ENCODE peak calls at places on chromosomes 16 and 17, in six cellular contexts. F is fibroblast of mammary gland, Z is GM13976, L is body of pancreas, E is uterus, H is RWPE1. C is an unnamed sample.

GRCh38 chr17:34275881-34276280 is 5.9 kb downstream of the CCL7 start:
- DNase-seq in F (peak), Z (no peak), L (no peak), E (no peak), H (peak), C (no peak)

GRCh38 chr17:77374170-77374936 is 233.6 kb downstream of the SEC14L1 start:
- DNase-seq in F (peak), Z (no peak), L (peak), E (peak), H (no peak), C (peak)

GRCh38 chr16:11349599-11350276 is 4.5 kb downstream of the RMI2 start:
- DNase-seq in F (peak), Z (no peak), L (peak), E (peak), H (peak), C (no peak)

GRCh38 chr17:19386276-19386863 is 620 bp downstream of the MFAP4 start:
- DNase-seq in F (peak), Z (no peak), L (peak), E (peak), H (peak), C (no peak)

GRCh38 chr16:23694707-23695373 is 16.2 kb downstream of the PLK1 start:
- DNase-seq in F (peak), Z (peak), L (no peak), E (no peak), H (no peak), C (peak)

GRCh38 chr16:53152321-53152720 is 97.5 kb downstream of the CHD9 start:
- DNase-seq in F (no peak), Z (peak), L (no peak), E (no peak), H (no peak), C (no peak)

GRCh38 chr17:305090-305976 is 47.3 kb downstream of the RPH3AL start:
- DNase-seq in F (no peak), Z (no peak), L (peak), E (no peak), H (no peak), C (no peak)

GRCh38 chr17:46874906-46875305 is 23.5 kb downstream of the WNT9B start:
- DNase-seq in F (no peak), Z (no peak), L (no peak), E (no peak), H (no peak), C (no peak)

GRCh38 chr16:79862601-79863000 is 262.1 kb upstream of the MAF start:
- DNase-seq in F (no peak), Z (no peak), L (no peak), E (no peak), H (no peak), C (no peak)

GRCh38 chr16:23362460-23363317 is 60.6 kb downstream of the SCNN1B start:
- DNase-seq in F (no peak), Z (no peak), L (peak), E (peak), H (peak), C (no peak)

GRCh38 chr16:88775825-88776224 is 9.2 kb downstream of the PIEZO1 start:
- DNase-seq in F (no peak), Z (no peak), L (no peak), E (no peak), H (no peak), C (no peak)

GRCh38 chr17:13646411-13646810 is 44.7 kb upstream of the HS3ST3A1 start:
- DNase-seq in F (peak), Z (no peak), L (no peak), E (no peak), H (no peak), C (no peak)

GRCh38 chr17:19376799-19377198 is 1.5 kb upstream of the MAPK7 start:
- DNase-seq in F (no peak), Z (no peak), L (no peak), E (peak), H (no peak), C (peak)

GRCh38 chr16:86854058-86854621 is 275.8 kb downstream of the FOXL1 start:
- DNase-seq in F (peak), Z (no peak), L (no peak), E (no peak), H (no peak), C (no peak)

GRCh38 chr16:78463591-78463990 is 364.1 kb downstream of the WWOX start:
- DNase-seq in F (no peak), Z (no peak), L (no peak), E (no peak), H (no peak), C (no peak)

GRCh38 chr17:13031718-13032350 is 14.0 kb upstream of the ELAC2 start:
- DNase-seq in F (peak), Z (peak), L (peak), E (peak), H (peak), C (peak)

GRCh38 chr17:74797824-74798223 is 21.7 kb upstream of the NAT9 start:
- DNase-seq in F (no peak), Z (no peak), L (no peak), E (no peak), H (no peak), C (no peak)

GRCh38 chr17:30378191-30378796 is 433 bp upstream of the CPD start:
- DNase-seq in F (no peak), Z (peak), L (peak), E (peak), H (no peak), C (peak)

GRCh38 chr17:59149841-59150511 is 5.0 kb downstream of the SKA2 start:
- DNase-seq in F (peak), Z (no peak), L (no peak), E (no peak), H (no peak), C (peak)

GRCh38 chr17:64688481-64688880 is 26.4 kb upstream of the SMURF2 start:
- DNase-seq in F (no peak), Z (no peak), L (no peak), E (no peak), H (no peak), C (no peak)

GRCh38 chr17:76645481-76645880 is 1.9 kb upstream of the ST6GALNAC1 start:
- DNase-seq in F (no peak), Z (no peak), L (peak), E (no peak), H (no peak), C (no peak)

GRCh38 chr17:28443901-28444638 is 29.4 kb upstream of the SLC13A2 start:
- DNase-seq in F (no peak), Z (no peak), L (no peak), E (no peak), H (no peak), C (no peak)

GRCh38 chr17:37259030-37259735 is 116.6 kb upstream of the C17orf78 start:
- DNase-seq in F (peak), Z (no peak), L (no peak), E (no peak), H (peak), C (no peak)

GRCh38 chr16:24188143-24188542 is 68.0 kb upstream of the CACNG3 start:
- DNase-seq in F (no peak), Z (no peak), L (no peak), E (no peak), H (no peak), C (no peak)

GRCh38 chr16:54178491-54178976 is 108.1 kb downstream of the IRX3 start:
- DNase-seq in F (no peak), Z (no peak), L (peak), E (no peak), H (no peak), C (no peak)

GRCh38 chr17:82356845-82357355 is 2.1 kb upstream of the TEX19 start:
- DNase-seq in F (no peak), Z (no peak), L (peak), E (no peak), H (no peak), C (no peak)

GRCh38 chr17:58187063-58187462 is 5.5 kb upstream of the EPX start:
- DNase-seq in F (no peak), Z (no peak), L (no peak), E (no peak), H (no peak), C (no peak)

GRCh38 chr16:57409870-57410585 is 5.5 kb downstream of the CCL17 start:
- DNase-seq in F (no peak), Z (no peak), L (no peak), E (no peak), H (no peak), C (no peak)

GRCh38 chr17:633133-633532 is 81.5 kb downstream of the VPS53 start:
- DNase-seq in F (no peak), Z (no peak), L (no peak), E (no peak), H (no peak), C (no peak)

GRCh38 chr16:78897299-78897698 is 703.2 kb downstream of the MAF start:
- DNase-seq in F (no peak), Z (no peak), L (no peak), E (no peak), H (no peak), C (no peak)

GRCh38 chr16:4392382-4393242 is 21.0 kb downstream of the VASN start:
- DNase-seq in F (peak), Z (no peak), L (no peak), E (peak), H (peak), C (no peak)

DNA sequence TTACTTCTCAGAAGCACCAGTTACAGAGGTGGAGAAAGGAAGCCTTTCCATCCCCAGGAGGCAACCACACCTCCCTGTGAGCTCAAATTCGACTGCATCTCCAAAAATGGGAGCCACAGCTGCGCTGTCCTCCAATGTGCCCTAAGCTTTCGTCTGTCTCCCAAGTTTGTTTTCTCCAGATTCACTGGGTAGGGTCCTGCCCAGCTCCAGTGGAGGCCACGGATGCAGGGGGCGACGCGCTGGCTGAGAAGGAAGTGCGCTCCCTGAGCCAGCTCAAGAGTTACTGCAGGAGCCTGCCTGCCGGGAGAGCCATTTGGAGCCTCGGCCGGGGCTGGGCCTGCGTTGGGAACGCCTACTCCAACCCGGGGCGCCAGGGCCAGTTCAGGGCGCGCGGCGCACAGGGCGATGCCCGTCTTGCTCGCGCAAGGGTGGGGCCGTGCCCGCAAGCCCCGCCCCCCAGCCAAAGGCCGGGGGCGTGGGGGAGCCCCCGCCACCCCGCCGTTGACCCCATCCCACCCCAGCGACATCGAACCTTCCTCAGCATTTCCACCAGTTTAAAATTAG is 19.5 kb downstream of the SIAH1 start:
- DNase-seq in F (peak), Z (peak), L (peak), E (peak), H (peak), C (peak)
- TF ChIP-seq CTCF in F (no peak), Z (no peak), L (no peak), E (no peak), H (no peak), C (no peak)

GRCh38 chr17:40033339-40033738 is 18.1 kb downstream of the CSF3 start:
- DNase-seq in F (no peak), Z (no peak), L (peak), E (no peak), H (no peak), C (no peak)

GRCh38 chr17:40034426-40035161 is 19.4 kb downstream of the CSF3 start:
- DNase-seq in F (no peak), Z (peak), L (no peak), E (no peak), H (no peak), C (no peak)

GRCh38 chr17:40032322-40033320 is 17.4 kb downstream of the CSF3 start:
- DNase-seq in F (no peak), Z (peak), L (peak), E (no peak), H (no peak), C (no peak)

GRCh38 chr17:40031706-40032105 is 16.5 kb downstream of the CSF3 start:
- DNase-seq in F (no peak), Z (no peak), L (peak), E (no peak), H (no peak), C (no peak)

GRCh38 chr17:40035162-40035559 is 19.0 kb downstream of the MED24 start:
- DNase-seq in F (peak), Z (peak), L (peak), E (no peak), H (no peak), C (no peak)
- TF ChIP-seq CTCF in F (peak), Z (peak), L (peak), E (no peak), H (peak), C (peak)

GRCh38 chr17:44759096-44759915 is 518 bp downstream of the ADAM11 start:
- DNase-seq in F (no peak), Z (no peak), L (no peak), E (no peak), H (no peak), C (no peak)
- TF ChIP-seq CTCF in F (no peak), Z (no peak), L (no peak), E (no peak), H (no peak), C (no peak)

GRCh38 chr17:79109584-79109983 is 35.0 kb downstream of the ENGASE start:
- DNase-seq in F (no peak), Z (no peak), L (no peak), E (no peak), H (no peak), C (no peak)
- TF ChIP-seq CTCF in F (no peak), Z (no peak), L (no peak), E (no peak), H (no peak), C (no peak)

GRCh38 chr17:10265100-10265810 is 66.8 kb upstream of the GAS7 start:
- DNase-seq in F (peak), Z (peak), L (no peak), E (no peak), H (no peak), C (no peak)
- TF ChIP-seq CTCF in F (no peak), Z (no peak), L (no peak), E (no peak), H (no peak), C (no peak)

GRCh38 chr17:47941998-47942490 is 673 bp downstream of the PNPO start:
- DNase-seq in F (no peak), Z (no peak), L (no peak), E (no peak), H (no peak), C (peak)

GRCh38 chr17:47937915-47938314 is 3.5 kb upstream of the PNPO start:
- DNase-seq in F (no peak), Z (peak), L (no peak), E (no peak), H (no peak), C (no peak)

GRCh38 chr17:47942568-47942967 is 1.2 kb downstream of the PNPO start:
- DNase-seq in F (no peak), Z (no peak), L (no peak), E (no peak), H (no peak), C (no peak)

GRCh38 chr17:47945080-47945479 is 3.7 kb downstream of the PNPO start:
- DNase-seq in F (no peak), Z (no peak), L (no peak), E (peak), H (no peak), C (peak)

DNA sequence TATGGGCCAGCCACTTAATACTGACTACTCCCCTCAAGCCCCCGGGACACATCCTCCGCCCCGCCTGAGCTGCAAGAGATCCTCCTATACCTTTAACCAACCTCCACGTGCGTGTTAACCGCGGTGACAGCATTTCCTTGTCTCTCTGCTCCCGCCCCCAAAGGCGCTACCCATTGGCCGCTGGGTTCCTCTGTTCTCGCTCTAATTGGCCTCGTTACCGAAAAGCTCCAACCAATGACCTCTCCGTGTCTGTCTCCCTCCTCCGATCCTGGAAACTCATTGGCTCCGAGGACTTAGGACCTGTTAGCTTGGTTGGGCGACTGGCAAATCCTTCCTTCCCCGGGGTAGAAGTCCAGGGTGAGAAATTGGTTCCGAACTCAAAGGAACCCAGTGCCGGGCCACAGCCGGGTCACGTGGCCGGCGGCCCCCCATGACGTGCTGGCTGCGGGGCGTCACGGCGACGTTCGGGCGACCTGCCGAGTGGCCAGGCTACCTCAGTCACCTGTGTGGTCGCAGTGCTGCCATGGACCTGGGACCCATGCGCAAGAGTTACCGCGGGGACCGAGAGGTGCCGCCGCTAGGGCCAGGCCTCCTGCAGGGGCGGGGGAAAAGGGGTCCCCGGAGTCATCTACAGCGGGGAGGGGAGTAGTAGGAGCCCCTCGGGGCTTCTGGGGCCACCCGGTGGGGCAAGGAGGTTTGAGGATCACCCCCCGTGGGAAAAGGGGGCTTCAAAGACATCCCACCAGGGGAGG is at the start of gene PNPO:
- DNase-seq in F (peak), Z (peak), L (peak), E (peak), H (peak), C (peak)
- TF ChIP-seq CTCF in F (no peak), Z (no peak), L (no peak), E (no peak), H (no peak), C (no peak)

C was measured in activated CD8-positive, alpha-beta T cell treated with anti-CD3 and anti-CD28 coated beads for 36 hours.